ENCODE peak calls at places on chromosomes 11 and 22, in four cellular contexts. One of them, this sample, is unnamed.
A peak's percentile ranks its signal among the peaks of the same experiment; 100 is the strongest.

GRCh38 chr22:34669001-34669400 is 397.0 kb upstream of the ISX start:
- DNase-seq in astrocyte: peak; percentile 6
- DNase-seq in fibroblast of the aortic adventitia: no peak
- DNase-seq in fibroblast of mammary gland: peak; percentile 5
- DNase-seq in this sample: no peak

GRCh38 chr11:121337740-121338272 is 45.2 kb downstream of the SC5D start:
- DNase-seq in fibroblast of the aortic adventitia: no peak
- DNase-seq in fibroblast of mammary gland: no peak
- DNase-seq in astrocyte: no peak
- DNase-seq in this sample: no peak

GRCh38 chr11:37050311-37050710 is 452.3 kb upstream of the RAG2 start:
- DNase-seq in fibroblast of the aortic adventitia: no peak
- DNase-seq in fibroblast of mammary gland: no peak
- DNase-seq in astrocyte: no peak
- DNase-seq in this sample: no peak

GRCh38 chr11:41983458-41983857 is 524.0 kb upstream of the LRRC4C start:
- DNase-seq in fibroblast of mammary gland: peak; percentile 1
- DNase-seq in astrocyte: peak; percentile 40
- DNase-seq in fibroblast of the aortic adventitia: no peak
- DNase-seq in this sample: no peak

GRCh38 chr22:19121631-19122142 is 525 bp downstream of the DGCR2 start:
- DNase-seq in fibroblast of mammary gland: no peak
- DNase-seq in astrocyte: peak; percentile 22
- DNase-seq in fibroblast of the aortic adventitia: no peak
- DNase-seq in this sample: no peak

GRCh38 chr11:6405039-6405667 is 13.7 kb downstream of the APBB1 start:
- DNase-seq in fibroblast of mammary gland: no peak
- DNase-seq in fibroblast of the aortic adventitia: no peak
- DNase-seq in astrocyte: peak; percentile 25
- DNase-seq in this sample: no peak

GRCh38 chr11:124843616-124843910 is 21.7 kb upstream of the ROBO3 start:
- DNase-seq in fibroblast of the aortic adventitia: no peak
- DNase-seq in fibroblast of mammary gland: no peak
- DNase-seq in astrocyte: no peak
- DNase-seq in this sample: no peak

GRCh38 chr11:18615628-18616392 is 16.2 kb downstream of the MISFA start:
- DNase-seq in astrocyte: peak; percentile 14
- DNase-seq in fibroblast of the aortic adventitia: no peak
- DNase-seq in fibroblast of mammary gland: peak; percentile 59
- DNase-seq in this sample: no peak

GRCh38 chr11:2728663-2729332 is 29.0 kb upstream of the KCNQ1OT1 start:
- DNase-seq in fibroblast of mammary gland: no peak
- DNase-seq in fibroblast of the aortic adventitia: no peak
- DNase-seq in astrocyte: no peak
- DNase-seq in this sample: no peak

GRCh38 chr11:461626-462025 is 11.5 kb downstream of the PTDSS2 start:
- DNase-seq in fibroblast of the aortic adventitia: no peak
- DNase-seq in fibroblast of mammary gland: no peak
- DNase-seq in astrocyte: no peak
- DNase-seq in this sample: no peak

GRCh38 chr11:130798801-130799200 is 117.5 kb downstream of the SNX19 start:
- DNase-seq in astrocyte: peak; percentile 49
- DNase-seq in fibroblast of the aortic adventitia: no peak
- DNase-seq in fibroblast of mammary gland: peak; percentile 41
- DNase-seq in this sample: peak; percentile 72

GRCh38 chr11:131910491-131911387 is 540.3 kb downstream of the NTM start:
- DNase-seq in fibroblast of the aortic adventitia: peak; percentile 53
- DNase-seq in fibroblast of mammary gland: peak; percentile 38
- DNase-seq in astrocyte: no peak
- DNase-seq in this sample: no peak

GRCh38 chr22:24289781-24290181 is 19.1 kb downstream of the SPECC1L start:
- DNase-seq in fibroblast of mammary gland: no peak
- DNase-seq in astrocyte: peak; percentile 48
- DNase-seq in fibroblast of the aortic adventitia: peak; percentile 47
- DNase-seq in this sample: no peak

GRCh38 chr22:24285245-24285644 is 14.6 kb downstream of the SPECC1L start:
- DNase-seq in astrocyte: peak; percentile 29
- DNase-seq in fibroblast of the aortic adventitia: peak; percentile 19
- DNase-seq in fibroblast of mammary gland: no peak
- DNase-seq in this sample: no peak

GRCh38 chr22:24290459-24290858 is 19.8 kb downstream of the SPECC1L start:
- DNase-seq in astrocyte: peak; percentile 36
- DNase-seq in fibroblast of mammary gland: peak; percentile 62
- DNase-seq in fibroblast of the aortic adventitia: peak; percentile 51
- DNase-seq in this sample: no peak

GRCh38 chr22:24291538-24292201 is 21.0 kb downstream of the SPECC1L start:
- DNase-seq in fibroblast of the aortic adventitia: no peak
- DNase-seq in astrocyte: no peak
- DNase-seq in fibroblast of mammary gland: no peak
- DNase-seq in this sample: no peak

DNA sequence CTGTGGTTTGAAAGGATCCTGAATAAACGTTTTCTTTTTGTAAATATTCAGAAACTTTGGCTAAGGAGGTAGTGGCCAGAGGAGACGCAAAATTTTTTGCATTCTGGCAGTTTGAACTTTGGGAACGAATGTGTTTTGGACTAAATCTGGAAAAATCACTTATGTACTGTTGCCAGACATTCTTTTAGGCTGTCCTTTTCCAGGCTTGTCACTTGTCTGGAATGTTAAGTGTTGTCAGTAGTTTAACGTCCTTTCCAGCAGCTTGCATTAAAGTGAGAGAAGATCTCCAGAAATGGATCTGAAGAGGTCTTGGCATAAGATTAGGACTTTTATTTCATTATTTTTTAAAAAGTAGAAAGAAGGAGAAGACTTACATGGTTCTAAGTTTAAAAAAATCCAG is 18.5 kb downstream of the SPECC1L start:
- DNase-seq in astrocyte: peak; percentile 94
- DNase-seq in fibroblast of mammary gland: peak; percentile 89
- DNase-seq in fibroblast of the aortic adventitia: peak; percentile 98
- DNase-seq in this sample: no peak
- H3K4me3 ChIP-seq in astrocyte: peak overlapping the region; percentile 2
- H3K4me3 ChIP-seq in fibroblast of mammary gland: no peak overlapping the region
- H3K4me3 ChIP-seq in fibroblast of the aortic adventitia: no peak overlapping the region
- H3K4me3 ChIP-seq in this sample: no peak overlapping the region

GRCh38 chr22:38923463-38924196 is 33.8 kb upstream of the APOBEC3A start:
- DNase-seq in astrocyte: peak; percentile 89
- DNase-seq in fibroblast of mammary gland: peak; percentile 86
- DNase-seq in fibroblast of the aortic adventitia: peak; percentile 92
- DNase-seq in this sample: no peak
- H3K4me3 ChIP-seq in astrocyte: peak overlapping the region; percentile 47
- H3K4me3 ChIP-seq in fibroblast of mammary gland: peak overlapping the region; percentile 3
- H3K4me3 ChIP-seq in fibroblast of the aortic adventitia: peak overlapping the region; percentile 52
- H3K4me3 ChIP-seq in this sample: peak overlapping the region; percentile 36

DNA sequence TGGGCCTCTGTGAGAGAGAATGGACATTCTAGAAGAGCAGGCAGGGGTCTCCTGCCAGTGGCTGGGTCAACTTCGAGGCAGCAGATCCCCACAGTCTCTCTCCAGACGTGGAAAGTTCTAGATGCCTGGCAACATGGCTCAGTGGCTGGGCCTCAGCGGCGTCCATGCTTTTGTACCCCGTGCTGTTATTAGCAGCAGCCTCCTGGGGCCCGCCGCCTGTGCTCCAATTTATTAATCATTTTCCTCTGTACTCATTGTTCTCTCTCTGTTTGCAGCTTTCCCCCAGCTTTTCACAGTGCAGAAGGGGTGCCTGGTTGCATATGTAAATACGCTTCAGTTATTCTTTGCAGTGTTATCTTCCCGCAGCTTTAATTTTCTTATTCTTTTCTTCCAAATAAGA is 515.1 kb downstream of the TBC1D22A start:
- DNase-seq in astrocyte: no peak
- DNase-seq in fibroblast of mammary gland: no peak
- DNase-seq in fibroblast of the aortic adventitia: no peak
- DNase-seq in this sample: no peak
- H3K4me3 ChIP-seq in astrocyte: no peak overlapping the region
- H3K4me3 ChIP-seq in fibroblast of mammary gland: no peak overlapping the region
- H3K4me3 ChIP-seq in fibroblast of the aortic adventitia: no peak overlapping the region
- H3K4me3 ChIP-seq in this sample: no peak overlapping the region

DNA sequence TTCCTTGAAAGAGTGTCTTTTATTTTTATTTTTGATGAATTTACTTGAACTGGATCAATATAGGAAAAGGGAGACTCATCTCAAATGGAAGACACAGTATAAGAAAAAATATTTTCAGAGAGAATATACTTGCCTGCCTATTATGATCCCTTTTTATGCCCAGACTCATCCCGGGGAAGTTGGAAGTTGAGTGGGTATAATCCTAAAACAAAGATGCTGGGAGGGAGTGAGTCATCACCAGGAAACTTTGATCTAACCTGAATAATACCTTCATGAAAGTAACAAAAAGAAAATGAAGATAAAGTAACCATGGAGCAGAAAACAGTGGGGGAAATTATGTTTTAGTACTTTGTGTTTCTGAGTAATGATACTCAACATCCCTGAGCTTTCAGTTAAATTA is 1514.0 kb downstream of the FAM181B start:
- DNase-seq in fibroblast of mammary gland: no peak
- DNase-seq in astrocyte: no peak
- DNase-seq in fibroblast of the aortic adventitia: no peak
- DNase-seq in this sample: no peak
- H3K4me3 ChIP-seq in fibroblast of mammary gland: no peak overlapping the region
- H3K4me3 ChIP-seq in astrocyte: no peak overlapping the region
- H3K4me3 ChIP-seq in fibroblast of the aortic adventitia: no peak overlapping the region
- H3K4me3 ChIP-seq in this sample: no peak overlapping the region

GRCh38 chr22:30327864-30328345 is 1.2 kb upstream of the TBC1D10A start:
- DNase-seq in astrocyte: no peak
- DNase-seq in fibroblast of the aortic adventitia: no peak
- DNase-seq in fibroblast of mammary gland: no peak
- DNase-seq in this sample: no peak
- H3K4me3 ChIP-seq in astrocyte: no peak overlapping the region
- H3K4me3 ChIP-seq in fibroblast of the aortic adventitia: no peak overlapping the region
- H3K4me3 ChIP-seq in fibroblast of mammary gland: no peak overlapping the region
- H3K4me3 ChIP-seq in this sample: no peak overlapping the region

GRCh38 chr11:58900479-58901420 is 38.5 kb upstream of the GLYATL1 start:
- DNase-seq in fibroblast of mammary gland: peak; percentile 80
- DNase-seq in fibroblast of the aortic adventitia: peak; percentile 81
- DNase-seq in astrocyte: peak; percentile 75
- DNase-seq in this sample: no peak
- H3K4me3 ChIP-seq in fibroblast of mammary gland: peak overlapping the region; percentile 1
- H3K4me3 ChIP-seq in fibroblast of the aortic adventitia: peak overlapping the region; percentile 38
- H3K4me3 ChIP-seq in astrocyte: peak overlapping the region; percentile 30
- H3K4me3 ChIP-seq in this sample: no peak overlapping the region

GRCh38 chr11:70826541-70826943 is 425.8 kb downstream of the SHANK2 start:
- DNase-seq in fibroblast of the aortic adventitia: no peak
- DNase-seq in astrocyte: no peak
- DNase-seq in fibroblast of mammary gland: no peak
- DNase-seq in this sample: no peak
- H3K4me3 ChIP-seq in fibroblast of the aortic adventitia: no peak overlapping the region
- H3K4me3 ChIP-seq in astrocyte: no peak overlapping the region
- H3K4me3 ChIP-seq in fibroblast of mammary gland: no peak overlapping the region
- H3K4me3 ChIP-seq in this sample: peak overlapping the region; percentile 51

DNA sequence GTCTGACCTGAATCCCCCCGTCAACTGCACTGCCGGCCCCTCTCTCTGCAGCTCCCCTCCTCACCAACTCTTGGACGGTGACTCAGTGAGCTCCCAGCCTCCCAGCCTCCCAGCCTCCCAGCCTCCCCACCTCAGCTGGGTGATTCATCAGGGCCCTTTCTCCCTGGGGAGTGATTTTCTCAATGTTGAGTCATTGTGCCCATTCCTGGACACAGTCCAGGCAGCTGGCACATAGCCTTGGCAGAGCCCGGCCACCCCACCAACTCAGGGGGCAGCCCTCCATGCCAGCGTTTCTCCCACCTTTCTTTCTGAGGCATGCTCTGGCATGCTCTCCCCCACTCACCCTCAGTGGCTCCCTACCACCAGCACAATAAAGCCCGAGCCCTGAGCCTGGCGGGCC is 30.7 kb downstream of the PDE2A start:
- DNase-seq in fibroblast of the aortic adventitia: peak; percentile 18
- DNase-seq in astrocyte: no peak
- DNase-seq in fibroblast of mammary gland: peak; percentile 54
- DNase-seq in this sample: no peak
- H3K4me3 ChIP-seq in fibroblast of the aortic adventitia: no peak overlapping the region
- H3K4me3 ChIP-seq in astrocyte: peak overlapping the region; percentile 33
- H3K4me3 ChIP-seq in fibroblast of mammary gland: no peak overlapping the region
- H3K4me3 ChIP-seq in this sample: peak overlapping the region; percentile 67

GRCh38 chr11:103325686-103326069 is 216.5 kb downstream of the DYNC2H1 start:
- DNase-seq in astrocyte: no peak
- DNase-seq in fibroblast of mammary gland: no peak
- DNase-seq in fibroblast of the aortic adventitia: no peak
- DNase-seq in this sample: no peak
- H3K4me3 ChIP-seq in astrocyte: no peak overlapping the region
- H3K4me3 ChIP-seq in fibroblast of mammary gland: no peak overlapping the region
- H3K4me3 ChIP-seq in fibroblast of the aortic adventitia: no peak overlapping the region
- H3K4me3 ChIP-seq in this sample: no peak overlapping the region